ENCODE peak calls at places on chromosomes 13 and 19, in four cellular contexts. A is PC-9, W is A549, G is MM.1S. T is an unnamed sample.

GRCh38 chr13:36819064-36819810 is at the start of gene RFXAP:
- DNase-seq in A (peak; percentile 61), W (peak; percentile 77), G (peak; percentile 84), T (peak; percentile 91)

GRCh38 chr13:42859760-42860159 is 78.4 kb downstream of the FAM216B start:
- DNase-seq in A (no peak), W (no peak), G (no peak), T (no peak)

GRCh38 chr13:39336207-39336606 is 266.8 kb downstream of the LHFPL6 start:
- DNase-seq in A (no peak), W (no peak), G (no peak), T (no peak)

GRCh38 chr13:19586904-19587634 is 25.7 kb upstream of the TPTE2 start:
- DNase-seq in A (no peak), W (no peak), G (peak; percentile 74), T (peak; percentile 36)

GRCh38 chr19:4984106-4984380 is 15.1 kb downstream of the KDM4B start:
- DNase-seq in A (no peak), W (no peak), G (no peak), T (no peak)

GRCh38 chr13:25232937-25233515 is 54.3 kb downstream of the MTMR6 start:
- DNase-seq in A (no peak), W (peak; percentile 41), G (no peak), T (peak; percentile 30)

GRCh38 chr13:44402902-44403719 is 29.5 kb downstream of the SERP2 start:
- DNase-seq in A (peak; percentile 61), W (no peak), G (no peak), T (no peak)

GRCh38 chr13:110227864-110228643 is 78.9 kb downstream of the COL4A1 start:
- DNase-seq in A (peak; percentile 25), W (no peak), G (no peak), T (no peak)

GRCh38 chr13:103883152-103883551 is 816.9 kb upstream of the SLC10A2 start:
- DNase-seq in A (peak; percentile 98), W (peak; percentile 79), G (no peak), T (peak; percentile 66)

GRCh38 chr13:39106216-39106995 is 68.2 kb downstream of the NHLRC3 start:
- DNase-seq in A (no peak), W (no peak), G (no peak), T (no peak)

GRCh38 chr19:34188388-34188787 is 16.1 kb downstream of the LSM14A start:
- DNase-seq in A (no peak), W (no peak), G (no peak), T (no peak)

GRCh38 chr19:290539-291521 is at the start of gene PLPP2:
- DNase-seq in A (no peak), W (peak; percentile 62), G (peak; percentile 4), T (peak; percentile 72)

GRCh38 chr19:17797397-17798201 is 2.7 kb downstream of the B3GNT3 start:
- DNase-seq in A (peak; percentile 98), W (peak; percentile 84), G (no peak), T (peak; percentile 95)

GRCh38 chr13:98506343-98507059 is 70.4 kb downstream of the STK24 start:
- DNase-seq in A (no peak), W (no peak), G (no peak), T (no peak)

GRCh38 chr13:29505511-29505910 is 90.0 kb downstream of the SLC7A1 start:
- DNase-seq in A (no peak), W (no peak), G (no peak), T (no peak)

GRCh38 chr13:90979059-90979458 is 368.4 kb upstream of the MIR17HG start:
- DNase-seq in A (no peak), W (no peak), G (no peak), T (no peak)

GRCh38 chr19:13050274-13050673 is 52.4 kb downstream of the LYL1 start:
- DNase-seq in A (no peak), W (no peak), G (no peak), T (no peak)

GRCh38 chr19:13052447-13053232 is 50.0 kb downstream of the LYL1 start:
- DNase-seq in A (no peak), W (no peak), G (no peak), T (no peak)

GRCh38 chr19:13053238-13053637 is 49.4 kb downstream of the LYL1 start:
- DNase-seq in A (no peak), W (no peak), G (no peak), T (no peak)

GRCh38 chr19:13053761-13054604 is 48.7 kb downstream of the LYL1 start:
- DNase-seq in A (peak; percentile 85), W (peak; percentile 59), G (no peak), T (peak; percentile 83)

GRCh38 chr19:13051581-13052165 is 51.0 kb downstream of the LYL1 start:
- DNase-seq in A (peak; percentile 85), W (peak; percentile 14), G (peak; percentile 57), T (peak; percentile 65)
- H3K27ac ChIP-seq in A (no peak overlapping the region), W (no peak overlapping the region), G (no peak overlapping the region), T (peak overlapping the region; percentile 100)

DNA sequence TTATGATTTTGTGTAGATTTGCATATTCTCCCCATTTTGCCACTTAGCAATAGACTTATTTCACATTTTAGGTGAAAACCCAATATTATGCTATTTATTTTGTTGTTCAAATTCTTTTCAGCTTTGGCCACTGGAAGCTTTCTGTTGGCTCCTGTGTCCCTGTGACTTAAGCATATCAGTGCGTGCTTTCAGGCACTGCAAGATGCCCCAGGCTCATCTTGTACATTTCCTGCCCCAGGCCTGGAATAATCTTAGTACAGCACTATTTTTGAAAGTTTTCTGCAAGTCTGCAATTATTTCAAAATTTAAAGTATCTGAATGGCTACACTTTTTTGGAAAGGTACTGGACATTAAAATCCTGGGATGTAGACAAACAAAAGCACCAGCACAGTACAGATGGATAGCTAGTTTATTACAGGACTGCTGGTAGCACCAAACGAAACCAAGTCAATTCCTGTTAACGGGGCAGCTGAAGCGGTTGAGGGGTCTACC is 3.5 kb upstream of the CCNP start:
- DNase-seq in A (no peak), W (no peak), G (no peak), T (no peak)
- TF ChIP-seq CTCF in A (no peak), W (no peak), G (no peak), T (no peak)

DNA sequence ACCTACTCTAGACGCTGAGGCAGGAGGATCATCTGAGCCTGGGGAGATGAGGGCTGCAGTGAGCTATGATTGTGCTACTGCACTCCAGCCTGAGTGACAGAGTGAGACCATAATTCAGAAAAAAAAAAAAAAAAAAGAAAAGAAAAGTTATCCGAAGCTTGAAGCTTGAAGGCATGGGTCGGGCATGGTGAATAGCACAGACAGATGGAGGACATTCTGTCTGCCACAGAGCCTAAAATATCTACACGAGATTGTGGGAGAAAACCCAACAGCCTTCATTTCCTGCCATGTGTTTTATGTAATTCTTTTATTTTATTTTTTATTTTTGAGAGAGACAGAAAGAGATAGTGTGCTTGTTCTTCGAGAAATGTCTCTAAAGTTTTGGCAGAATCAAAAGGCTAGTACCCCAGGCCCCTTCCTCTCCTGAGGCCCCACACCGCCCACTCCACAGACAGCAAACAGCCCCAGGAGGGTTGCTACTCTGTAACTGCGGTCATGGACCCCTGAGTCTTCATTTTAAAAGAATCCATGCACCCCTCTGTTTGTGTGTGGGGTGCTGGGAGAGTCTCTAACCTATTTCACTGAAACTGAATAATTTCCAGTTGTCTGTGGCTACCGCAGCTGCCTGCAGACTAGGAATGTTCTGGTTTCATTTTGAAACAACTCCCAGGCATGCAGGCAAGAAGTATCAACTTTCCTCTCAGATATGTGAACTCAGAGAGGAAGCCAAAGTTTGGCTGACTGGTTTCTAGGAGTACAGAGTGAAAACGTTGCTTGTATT is 38.4 kb upstream of the RCBTB2 start:
- DNase-seq in A (no peak), W (no peak), G (no peak), T (no peak)
- H3K27ac ChIP-seq in A (no peak overlapping the region), W (no peak overlapping the region), G (no peak overlapping the region), T (peak overlapping the region; percentile 71)

DNA sequence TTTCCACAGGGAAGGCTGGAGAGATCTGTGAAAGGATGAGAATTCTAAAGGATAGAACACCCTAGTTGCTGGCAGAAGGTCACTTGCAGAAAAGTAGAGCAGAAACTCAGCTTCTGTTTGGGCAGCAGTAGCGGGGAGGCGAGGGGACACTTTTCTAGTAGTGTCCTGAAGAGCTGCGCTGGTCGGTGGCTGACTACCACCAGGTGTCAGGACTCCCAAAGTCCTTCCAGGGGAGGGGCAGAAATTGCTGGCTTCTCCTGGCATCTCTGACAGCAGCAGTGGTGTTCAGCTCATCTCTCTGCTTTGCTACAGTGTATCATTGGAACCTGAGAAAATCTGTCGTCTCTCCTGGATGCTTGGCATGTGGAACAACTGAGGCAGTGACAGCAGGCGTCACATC is 120.9 kb downstream of the ZDHHC20 start:
- DNase-seq in A (no peak), W (no peak), G (no peak), T (no peak)
- TF ChIP-seq CTCF in A (no peak), W (no peak), G (no peak), T (no peak)

GRCh38 chr19:29502581-29502850 is 23.3 kb upstream of the VSTM2B start:
- DNase-seq in A (no peak), W (no peak), G (no peak), T (no peak)
- H3K27ac ChIP-seq in A (no peak overlapping the region), W (no peak overlapping the region), G (no peak overlapping the region), T (no peak overlapping the region)

DNA sequence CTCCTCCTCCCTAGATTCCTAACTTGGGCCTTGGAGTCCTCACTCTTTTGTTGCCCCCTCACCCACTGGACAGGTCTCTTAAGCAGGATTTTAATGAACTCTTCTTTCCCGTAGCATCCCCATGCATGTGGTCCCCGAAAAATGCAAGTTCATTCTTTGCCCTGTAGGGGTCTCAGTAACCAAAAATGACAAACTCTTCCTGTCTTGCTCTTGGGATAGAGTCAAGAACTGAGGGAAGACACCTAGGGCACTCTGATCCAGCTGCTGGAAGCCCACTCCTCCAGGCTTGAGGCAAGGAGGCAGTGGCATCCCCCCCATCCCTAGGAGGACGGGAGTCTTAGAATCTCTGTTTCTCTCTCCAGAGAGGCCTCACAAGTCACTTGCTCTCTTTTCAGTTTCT is 987.0 kb downstream of the DIAPH3 start:
- DNase-seq in A (no peak), W (peak; percentile 5), G (no peak), T (no peak)
- TF ChIP-seq CTCF in A (peak; percentile 32), W (no peak), G (no peak), T (no peak)

GRCh38 chr13:73939071-73939380 is 195.2 kb downstream of the KLF12 start:
- DNase-seq in A (no peak), W (no peak), G (no peak), T (no peak)
- H3K27ac ChIP-seq in A (no peak overlapping the region), W (peak overlapping the region; percentile 21), G (no peak overlapping the region), T (no peak overlapping the region)

GRCh38 chr13:70568571-70568970 is 460.3 kb upstream of the KLHL1 start:
- DNase-seq in A (no peak), W (peak; percentile 45), G (peak; percentile 25), T (peak; percentile 25)
- TF ChIP-seq CTCF in A (peak; percentile 80), W (peak; percentile 58), G (peak; percentile 54), T (peak; percentile 69)

DNA sequence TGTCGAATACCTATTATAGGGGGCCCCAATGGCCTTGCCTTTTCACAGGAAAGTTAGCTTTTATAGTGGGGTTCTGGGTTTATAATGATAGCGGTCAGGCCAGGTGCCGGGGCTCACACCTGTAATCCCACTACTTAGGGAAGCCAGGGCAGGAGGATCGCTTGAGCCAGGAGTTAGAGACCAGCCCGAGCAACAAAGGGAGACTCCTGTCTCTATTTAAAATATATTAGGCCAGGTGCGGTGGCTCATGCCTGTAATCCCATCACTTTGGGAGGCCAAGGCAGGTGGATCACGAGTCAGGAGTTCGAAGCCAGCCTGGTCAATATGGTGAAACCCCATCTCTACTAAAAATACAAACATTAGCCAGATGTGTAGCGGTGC is 7.3 kb downstream of the RPS11 start:
- DNase-seq in A (no peak), W (no peak), G (no peak), T (no peak)
- H3K27ac ChIP-seq in A (no peak overlapping the region), W (no peak overlapping the region), G (no peak overlapping the region), T (no peak overlapping the region)